ENCODE peak calls at places on chromosomes 4 and X, in ten cellular contexts. P is GM04504; H is activated CD4-positive, alpha-beta T cell treated with anti-CD3 and anti-CD28 coated beads, Interleukin-2, amount 50 U/mL, for 24 hours; E is NCI-H1092; T is neural crest cell; S is T-helper 9 cell; L is IMR-90; Q is activated CD4-positive, alpha-beta memory T cell treated with anti-CD3 and anti-CD28 coated beads, Interleukin-2, amount 10 ng/mL, durations not matched to agents 7 days and 5 days; R is BJ; A is lung microvascular endothelial cell. Y is an unnamed sample.

GRCh38 chr4:26127001-26127400 is 193.8 kb upstream of the RBPJ start:
- DNase-seq in P (no peak), H (no peak), E (no peak), T (no peak), S (no peak), L (no peak), Q (no peak), R (no peak), A (no peak), Y (no peak)

GRCh38 chr4:153748378-153748777 is 11.4 kb downstream of the RNF175 start:
- DNase-seq in P (peak), H (no peak), E (no peak), T (no peak), S (no peak), L (peak), Q (no peak), R (peak), A (peak), Y (no peak)

GRCh38 chr4:157128395-157128794 is 52.4 kb downstream of the GLRB start:
- DNase-seq in P (peak), H (no peak), E (no peak), T (no peak), S (no peak), L (peak), Q (no peak), R (no peak), A (peak), Y (no peak)

GRCh38 chr4:76830612-76831474 is 67.1 kb downstream of the SOWAHB start:
- DNase-seq in P (peak), H (no peak), E (no peak), T (no peak), S (no peak), L (peak), Q (no peak), R (peak), A (peak), Y (no peak)

GRCh38 chrX:104112326-104112951 is at the start of gene ZCCHC18:
- DNase-seq in P (no peak), H (no peak), E (peak), T (peak), S (peak), L (peak), Q (peak), R (no peak), A (peak), Y (peak)

GRCh38 chr4:171519457-171519856 is 293.7 kb upstream of the GALNTL6 start:
- DNase-seq in P (no peak), H (no peak), E (no peak), T (no peak), S (no peak), L (no peak), Q (no peak), R (no peak), A (no peak), Y (no peak)

GRCh38 chr4:106019771-106020170 is 124.5 kb downstream of the NPNT start:
- DNase-seq in P (peak), H (no peak), E (no peak), T (no peak), S (no peak), L (peak), Q (no peak), R (peak), A (no peak), Y (no peak)

GRCh38 chr4:61532324-61532723 is 332.2 kb downstream of the ADGRL3 start:
- DNase-seq in P (no peak), H (no peak), E (no peak), T (peak), S (no peak), L (peak), Q (no peak), R (no peak), A (no peak), Y (no peak)

GRCh38 chr4:151922811-151923210 is 162.0 kb upstream of the GATB start:
- DNase-seq in P (no peak), H (no peak), E (no peak), T (no peak), S (no peak), L (no peak), Q (no peak), R (no peak), A (no peak), Y (no peak)

GRCh38 chrX:153921511-153922285 is 4.4 kb downstream of the ARHGAP4 start:
- DNase-seq in P (no peak), H (no peak), E (no peak), T (no peak), S (no peak), L (no peak), Q (no peak), R (no peak), A (no peak), Y (no peak)

GRCh38 chr4:99885063-99885664 is 9.1 kb downstream of the LAMTOR3 start:
- DNase-seq in P (no peak), H (peak), E (no peak), T (no peak), S (no peak), L (peak), Q (peak), R (no peak), A (peak), Y (peak)

GRCh38 chrX:96776966-96777365 is 92.3 kb downstream of the DIAPH2 start:
- DNase-seq in P (no peak), H (no peak), E (no peak), T (no peak), S (no peak), L (peak), Q (no peak), R (peak), A (no peak), Y (no peak)

GRCh38 chr4:174318829-174319764 is 35.4 kb downstream of the CEP44 start:
- DNase-seq in P (no peak), H (no peak), E (peak), T (no peak), S (no peak), L (peak), Q (no peak), R (no peak), A (peak), Y (no peak)

GRCh38 chr4:172892300-172892699 is 276.3 kb upstream of the GALNT7 start:
- DNase-seq in P (no peak), H (no peak), E (no peak), T (no peak), S (no peak), L (peak), Q (no peak), R (no peak), A (peak), Y (no peak)

GRCh38 chr4:4860381-4860802 is 927 bp downstream of the MSX1 start:
- DNase-seq in P (no peak), H (no peak), E (no peak), T (no peak), S (no peak), L (peak), Q (no peak), R (no peak), A (peak), Y (no peak)

GRCh38 chrX:44946771-44947170 is 73.8 kb downstream of the KDM6A start:
- DNase-seq in P (no peak), H (no peak), E (no peak), T (no peak), S (no peak), L (peak), Q (no peak), R (no peak), A (peak), Y (no peak)

GRCh38 chr4:183349673-183350072 is 27.4 kb upstream of the CLDN24 start:
- DNase-seq in P (peak), H (no peak), E (no peak), T (no peak), S (no peak), L (peak), Q (no peak), R (peak), A (peak), Y (no peak)

GRCh38 chr4:105780176-105780575 is 71.6 kb downstream of the GSTCD start:
- DNase-seq in P (no peak), H (no peak), E (no peak), T (no peak), S (no peak), L (no peak), Q (no peak), R (no peak), A (peak), Y (no peak)

GRCh38 chr4:1006856-1007255 is 4.6 kb upstream of the FGFRL1 start:
- DNase-seq in P (no peak), H (no peak), E (no peak), T (no peak), S (no peak), L (no peak), Q (no peak), R (no peak), A (no peak), Y (no peak)

GRCh38 chr4:88709989-88710388 is 12.4 kb upstream of the NAP1L5 start:
- DNase-seq in P (no peak), H (no peak), E (no peak), T (no peak), S (no peak), L (no peak), Q (no peak), R (no peak), A (no peak), Y (no peak)

GRCh38 chr4:87053802-87054767 is 119.3 kb downstream of the AFF1 start:
- DNase-seq in P (no peak), H (no peak), E (no peak), T (no peak), S (no peak), L (no peak), Q (no peak), R (no peak), A (no peak), Y (no peak)